ENCODE peak calls at places on chromosomes 7 and 10, in four cellular contexts. One of them, this sample, is unnamed.

GRCh38 chr10:19788075-19788686 is 28.1 kb upstream of the PLXDC2 start:
- DNase-seq in HepG2: peak; percentile 61
- DNase-seq in K562: peak; percentile 39
- DNase-seq in GM12878: no peak
- DNase-seq in this sample: peak; percentile 73

GRCh38 chr10:43855667-43856210 is 207.1 kb upstream of the ZNF32 start:
- DNase-seq in HepG2: no peak
- DNase-seq in K562: no peak
- DNase-seq in GM12878: no peak
- DNase-seq in this sample: no peak

GRCh38 chr7:158139499-158139898 is 448.1 kb downstream of the PTPRN2 start:
- DNase-seq in HepG2: no peak
- DNase-seq in K562: no peak
- DNase-seq in GM12878: no peak
- DNase-seq in this sample: no peak

GRCh38 chr10:14687340-14687739 is 87.4 kb downstream of the FAM107B start:
- DNase-seq in HepG2: peak; percentile 5
- DNase-seq in K562: no peak
- DNase-seq in GM12878: no peak
- DNase-seq in this sample: no peak

GRCh38 chr7:141147482-141147881 is 73.6 kb downstream of the TMEM178B start:
- DNase-seq in HepG2: no peak
- DNase-seq in K562: no peak
- DNase-seq in GM12878: no peak
- DNase-seq in this sample: no peak

GRCh38 chr7:45131891-45132290 is 20.4 kb upstream of the TBRG4 start:
- DNase-seq in HepG2: no peak
- DNase-seq in K562: no peak
- DNase-seq in GM12878: no peak
- DNase-seq in this sample: no peak

GRCh38 chr10:5293691-5294550 is 70.8 kb upstream of the UCN3 start:
- DNase-seq in HepG2: peak; percentile 68
- DNase-seq in K562: peak; percentile 55
- DNase-seq in GM12878: no peak
- DNase-seq in this sample: peak; percentile 33

GRCh38 chr10:122325235-122325634 is 49.3 kb upstream of the PLEKHA1 start:
- DNase-seq in HepG2: no peak
- DNase-seq in K562: no peak
- DNase-seq in GM12878: no peak
- DNase-seq in this sample: no peak

GRCh38 chr7:80147543-80148376 is 13.1 kb downstream of the GNAI1 start:
- DNase-seq in HepG2: no peak
- DNase-seq in K562: no peak
- DNase-seq in GM12878: no peak
- DNase-seq in this sample: peak; percentile 87

GRCh38 chr7:5636914-5637313 is 144.5 kb downstream of the RNF216 start:
- DNase-seq in HepG2: no peak
- DNase-seq in K562: peak; percentile 50
- DNase-seq in GM12878: no peak
- DNase-seq in this sample: peak; percentile 90

GRCh38 chr7:18179058-18179457 is 151.4 kb upstream of the PRPS1L1 start:
- DNase-seq in HepG2: no peak
- DNase-seq in K562: peak; percentile 33
- DNase-seq in GM12878: no peak
- DNase-seq in this sample: no peak

GRCh38 chr10:87915989-87916388 is 52.6 kb downstream of the PTEN start:
- DNase-seq in HepG2: no peak
- DNase-seq in K562: no peak
- DNase-seq in GM12878: no peak
- DNase-seq in this sample: peak; percentile 33

GRCh38 chr7:132518102-132518838 is 58.0 kb downstream of the PLXNA4 start:
- DNase-seq in HepG2: peak; percentile 20
- DNase-seq in K562: peak; percentile 70
- DNase-seq in GM12878: no peak
- DNase-seq in this sample: no peak

GRCh38 chr10:34885901-34886300 is 70.8 kb upstream of the PARD3 start:
- DNase-seq in HepG2: no peak
- DNase-seq in K562: no peak
- DNase-seq in GM12878: no peak
- DNase-seq in this sample: no peak

GRCh38 chr10:22599636-22600228 is 114.6 kb downstream of the PIP4K2A start:
- DNase-seq in HepG2: no peak
- DNase-seq in K562: no peak
- DNase-seq in GM12878: no peak
- DNase-seq in this sample: no peak

GRCh38 chr7:24422611-24423010 is 138.6 kb downstream of the NPY start:
- DNase-seq in HepG2: no peak
- DNase-seq in K562: no peak
- DNase-seq in GM12878: no peak
- DNase-seq in this sample: no peak

GRCh38 chr10:100148353-100149211 is 37.2 kb downstream of the ERLIN1 start:
- DNase-seq in HepG2: peak; percentile 43
- DNase-seq in K562: no peak
- DNase-seq in GM12878: peak; percentile 61
- DNase-seq in this sample: peak; percentile 58

GRCh38 chr7:133265821-133266220 is 12.9 kb downstream of the EXOC4 start:
- DNase-seq in HepG2: no peak
- DNase-seq in K562: no peak
- DNase-seq in GM12878: no peak
- DNase-seq in this sample: peak; percentile 21

GRCh38 chr10:29131952-29132820 is 156.7 kb upstream of the LYZL1 start:
- DNase-seq in HepG2: peak; percentile 36
- DNase-seq in K562: peak; percentile 92
- DNase-seq in GM12878: no peak
- DNase-seq in this sample: peak; percentile 19

GRCh38 chr10:66940950-66941349 is 15.1 kb downstream of the LRRTM3 start:
- DNase-seq in HepG2: no peak
- DNase-seq in K562: no peak
- DNase-seq in GM12878: no peak
- DNase-seq in this sample: no peak

GRCh38 chr10:33126118-33126517 is 168.1 kb upstream of the ITGB1 start:
- DNase-seq in HepG2: no peak
- DNase-seq in K562: peak; percentile 9
- DNase-seq in GM12878: no peak
- DNase-seq in this sample: peak; percentile 64

GRCh38 chr7:1120791-1121190 is 32.9 kb downstream of the GPER1 start:
- DNase-seq in HepG2: no peak
- DNase-seq in K562: no peak
- DNase-seq in GM12878: no peak
- DNase-seq in this sample: no peak

GRCh38 chr10:71735709-71736569 is 16.4 kb upstream of the C10orf105 start:
- DNase-seq in HepG2: no peak
- DNase-seq in K562: no peak
- DNase-seq in GM12878: no peak
- DNase-seq in this sample: no peak

GRCh38 chr7:55569797-55570196 is 2.5 kb downstream of the VOPP1 start:
- DNase-seq in HepG2: no peak
- DNase-seq in K562: no peak
- DNase-seq in GM12878: no peak
- DNase-seq in this sample: no peak

GRCh38 chr10:48237856-48238250 is 36.6 kb downstream of the FRMPD2 start:
- DNase-seq in HepG2: no peak
- DNase-seq in K562: no peak
- DNase-seq in GM12878: no peak
- DNase-seq in this sample: no peak

GRCh38 chr7:37109853-37110252 is 338.8 kb downstream of the ELMO1 start:
- DNase-seq in HepG2: peak; percentile 35
- DNase-seq in K562: no peak
- DNase-seq in GM12878: no peak
- DNase-seq in this sample: no peak

GRCh38 chr7:111663771-111664170 is 101.5 kb upstream of the IMMP2L start:
- DNase-seq in HepG2: no peak
- DNase-seq in K562: no peak
- DNase-seq in GM12878: no peak
- DNase-seq in this sample: no peak
- H3K4me3 ChIP-seq in HepG2: no peak overlapping the region
- H3K4me3 ChIP-seq in K562: no peak overlapping the region
- H3K4me3 ChIP-seq in GM12878: no peak overlapping the region
- H3K4me3 ChIP-seq in this sample: no peak overlapping the region

GRCh38 chr7:38306136-38306535 is 32.7 kb upstream of the TARP start:
- DNase-seq in HepG2: no peak
- DNase-seq in K562: no peak
- DNase-seq in GM12878: no peak
- DNase-seq in this sample: peak; percentile 45
- TF ChIP-seq MXI1 in HepG2: no peak
- TF ChIP-seq MXI1 in K562: no peak
- TF ChIP-seq MXI1 in GM12878: no peak
- TF ChIP-seq MXI1 in this sample: no peak

GRCh38 chr10:119190954-119191619 is 12.5 kb upstream of the PRDX3 start:
- DNase-seq in HepG2: no peak
- DNase-seq in K562: no peak
- DNase-seq in GM12878: no peak
- DNase-seq in this sample: no peak

GRCh38 chr10:119189811-119190282 is 11.2 kb upstream of the PRDX3 start:
- DNase-seq in HepG2: peak; percentile 71
- DNase-seq in K562: peak; percentile 60
- DNase-seq in GM12878: no peak
- DNase-seq in this sample: peak; percentile 95

GRCh38 chr10:119191881-119192280 is 13.3 kb upstream of the PRDX3 start:
- DNase-seq in HepG2: no peak
- DNase-seq in K562: no peak
- DNase-seq in GM12878: no peak
- DNase-seq in this sample: no peak

GRCh38 chr10:119190353-119190752 is 11.7 kb upstream of the PRDX3 start:
- DNase-seq in HepG2: no peak
- DNase-seq in K562: no peak
- DNase-seq in GM12878: no peak
- DNase-seq in this sample: peak; percentile 99
- TF ChIP-seq CEBPB in HepG2: no peak
- TF ChIP-seq CEBPB in K562: no peak
- TF ChIP-seq CEBPB in GM12878: no peak
- TF ChIP-seq CEBPB in this sample: peak; percentile 90

DNA sequence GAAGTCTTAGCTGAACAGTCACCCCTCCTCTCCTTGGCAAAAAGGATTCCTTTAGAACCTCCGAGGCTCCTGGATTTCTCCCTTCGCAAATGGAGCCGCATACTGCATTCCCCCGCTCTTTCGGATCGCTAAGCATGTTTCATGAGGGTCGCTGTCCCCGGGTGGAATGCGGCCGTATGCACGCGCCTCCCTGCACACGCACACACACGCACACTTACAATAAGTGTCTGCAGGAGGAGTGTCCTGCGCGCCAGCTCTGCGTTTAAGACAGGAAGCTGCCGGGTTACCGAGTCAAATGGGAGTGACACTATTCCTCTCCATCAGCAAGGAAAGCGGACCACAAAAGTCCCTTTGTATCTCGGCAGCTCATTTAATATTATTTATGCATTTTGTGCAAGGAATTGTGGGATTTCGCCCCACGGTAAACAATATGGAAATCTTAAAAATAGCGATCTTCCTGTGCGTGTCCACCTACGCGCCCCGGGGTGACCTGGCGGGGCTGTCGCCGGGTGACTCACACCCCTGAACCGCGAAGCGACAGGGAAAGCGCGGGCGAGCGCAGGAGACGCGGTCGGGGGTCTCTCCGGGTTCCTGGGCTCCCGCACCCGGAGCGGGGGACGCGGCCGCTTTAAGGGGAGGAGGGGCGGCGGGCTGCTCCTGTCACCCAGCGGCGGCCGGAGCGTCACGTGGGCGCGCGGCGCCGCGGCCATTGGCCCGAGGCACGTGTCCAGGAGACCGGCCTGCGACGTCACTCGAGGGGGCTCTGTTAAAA is 971 bp upstream of the EN2 start:
- DNase-seq in HepG2: no peak
- DNase-seq in K562: peak; percentile 38
- DNase-seq in GM12878: no peak
- DNase-seq in this sample: peak; percentile 31
- H3K4me3 ChIP-seq in HepG2: no peak overlapping the region
- H3K4me3 ChIP-seq in K562: no peak overlapping the region
- H3K4me3 ChIP-seq in GM12878: no peak overlapping the region
- H3K4me3 ChIP-seq in this sample: peak overlapping the region; percentile 34

GRCh38 chr10:17228081-17229015 is at the start of gene VIM:
- DNase-seq in HepG2: no peak
- DNase-seq in K562: peak; percentile 94
- DNase-seq in GM12878: peak; percentile 69
- DNase-seq in this sample: peak; percentile 96
- TF ChIP-seq MXI1 in HepG2: no peak
- TF ChIP-seq MXI1 in K562: no peak
- TF ChIP-seq MXI1 in GM12878: peak; percentile 45
- TF ChIP-seq MXI1 in this sample: peak; percentile 29

GRCh38 chr10:126671402-126671975 is 996 bp upstream of the C10orf90 start:
- DNase-seq in HepG2: no peak
- DNase-seq in K562: no peak
- DNase-seq in GM12878: no peak
- DNase-seq in this sample: no peak
- TF ChIP-seq CEBPB in HepG2: no peak
- TF ChIP-seq CEBPB in K562: no peak
- TF ChIP-seq CEBPB in GM12878: no peak
- TF ChIP-seq CEBPB in this sample: no peak

DNA sequence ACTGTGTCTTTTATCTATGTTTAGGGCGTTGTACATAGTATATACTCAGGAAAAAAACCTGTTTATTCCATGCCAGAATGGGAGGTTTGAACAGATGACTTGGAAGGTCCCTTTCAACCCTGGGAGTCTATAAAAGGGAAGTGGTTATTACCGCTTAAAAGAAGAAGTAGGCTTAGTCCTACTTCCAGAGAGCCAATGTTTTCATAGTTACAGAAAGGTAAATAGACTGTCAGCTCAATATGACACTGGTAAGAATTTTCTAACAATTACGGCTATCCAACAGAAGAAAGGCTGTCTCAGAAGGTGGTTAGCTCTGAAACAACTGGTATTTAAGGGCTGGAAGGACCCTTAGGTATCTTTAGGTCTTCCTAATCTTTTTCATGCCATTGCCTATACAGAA is 1.1 kb upstream of the TFAM start:
- DNase-seq in HepG2: no peak
- DNase-seq in K562: peak; percentile 35
- DNase-seq in GM12878: peak; percentile 34
- DNase-seq in this sample: no peak
- H3K4me3 ChIP-seq in HepG2: peak overlapping the region; percentile 96
- H3K4me3 ChIP-seq in K562: peak overlapping the region; percentile 86
- H3K4me3 ChIP-seq in GM12878: peak overlapping the region; percentile 85
- H3K4me3 ChIP-seq in this sample: no peak overlapping the region